ENCODE peak calls at places on chromosomes 5 and 9, in seven cellular contexts. One of them, this sample, is unnamed. For H3K27me3, the result is how much of the 10 kb centered on the place peaks cover.

GRCh38 chr5:90022002-90022710 is 387.4 kb downstream of the CETN3 start:
- DNase-seq in heart right ventricle: no peak
- DNase-seq in AG04450: no peak
- DNase-seq in stomach: no peak
- DNase-seq in CD8-positive, alpha-beta T cell: no peak
- DNase-seq in HepG2: no peak
- DNase-seq in neural progenitor cell: no peak
- DNase-seq in this sample: no peak

GRCh38 chr5:132754947-132755346 is 7.7 kb downstream of the CCNI2 start:
- DNase-seq in neural progenitor cell: peak
- DNase-seq in stomach: no peak
- DNase-seq in HepG2: peak
- DNase-seq in AG04450: peak
- DNase-seq in CD8-positive, alpha-beta T cell: no peak
- DNase-seq in heart right ventricle: no peak
- DNase-seq in this sample: no peak

GRCh38 chr5:111548992-111549649 is 36.8 kb upstream of the STARD4 start:
- DNase-seq in neural progenitor cell: no peak
- DNase-seq in AG04450: no peak
- DNase-seq in heart right ventricle: no peak
- DNase-seq in CD8-positive, alpha-beta T cell: no peak
- DNase-seq in HepG2: no peak
- DNase-seq in stomach: peak
- DNase-seq in this sample: no peak

GRCh38 chr9:93324191-93324834 is 127.2 kb upstream of the FAM120A start:
- DNase-seq in AG04450: no peak
- DNase-seq in CD8-positive, alpha-beta T cell: no peak
- DNase-seq in neural progenitor cell: no peak
- DNase-seq in stomach: no peak
- DNase-seq in heart right ventricle: no peak
- DNase-seq in HepG2: no peak
- DNase-seq in this sample: peak

GRCh38 chr5:142784405-142784955 is 14.3 kb downstream of the ARHGAP26 start:
- DNase-seq in stomach: no peak
- DNase-seq in neural progenitor cell: no peak
- DNase-seq in heart right ventricle: no peak
- DNase-seq in CD8-positive, alpha-beta T cell: no peak
- DNase-seq in AG04450: no peak
- DNase-seq in HepG2: no peak
- DNase-seq in this sample: no peak

GRCh38 chr9:21996438-21996837 is 1.8 kb downstream of the CDKN2B-AS1 start:
- DNase-seq in CD8-positive, alpha-beta T cell: no peak
- DNase-seq in heart right ventricle: no peak
- DNase-seq in HepG2: no peak
- DNase-seq in neural progenitor cell: peak
- DNase-seq in AG04450: no peak
- DNase-seq in stomach: no peak
- DNase-seq in this sample: no peak

GRCh38 chr9:116656977-116657376 is 30.1 kb upstream of the TRIM32 start:
- DNase-seq in HepG2: no peak
- DNase-seq in neural progenitor cell: no peak
- DNase-seq in heart right ventricle: no peak
- DNase-seq in CD8-positive, alpha-beta T cell: no peak
- DNase-seq in stomach: no peak
- DNase-seq in AG04450: no peak
- DNase-seq in this sample: no peak

GRCh38 chr9:124015091-124015660 is 3.6 kb downstream of the LHX2 start:
- DNase-seq in HepG2: no peak
- DNase-seq in AG04450: no peak
- DNase-seq in CD8-positive, alpha-beta T cell: no peak
- DNase-seq in stomach: no peak
- DNase-seq in heart right ventricle: no peak
- DNase-seq in neural progenitor cell: peak
- DNase-seq in this sample: peak

GRCh38 chr5:150444770-150445169 is 4.8 kb downstream of the RPS14 start:
- DNase-seq in CD8-positive, alpha-beta T cell: no peak
- DNase-seq in heart right ventricle: no peak
- DNase-seq in neural progenitor cell: no peak
- DNase-seq in AG04450: no peak
- DNase-seq in HepG2: no peak
- DNase-seq in stomach: no peak
- DNase-seq in this sample: no peak

GRCh38 chr5:59099270-59099994 is 516.6 kb downstream of the RAB3C start:
- DNase-seq in CD8-positive, alpha-beta T cell: peak
- DNase-seq in HepG2: peak
- DNase-seq in heart right ventricle: no peak
- DNase-seq in AG04450: peak
- DNase-seq in neural progenitor cell: no peak
- DNase-seq in stomach: no peak
- DNase-seq in this sample: no peak

GRCh38 chr5:89729623-89730390 is 679.7 kb downstream of the CETN3 start:
- DNase-seq in CD8-positive, alpha-beta T cell: no peak
- DNase-seq in heart right ventricle: no peak
- DNase-seq in AG04450: no peak
- DNase-seq in HepG2: no peak
- DNase-seq in stomach: no peak
- DNase-seq in neural progenitor cell: no peak
- DNase-seq in this sample: no peak

GRCh38 chr5:82414043-82414393 is 135.9 kb upstream of the RPS23 start:
- DNase-seq in HepG2: no peak
- DNase-seq in neural progenitor cell: no peak
- DNase-seq in CD8-positive, alpha-beta T cell: no peak
- DNase-seq in AG04450: no peak
- DNase-seq in heart right ventricle: no peak
- DNase-seq in stomach: no peak
- DNase-seq in this sample: no peak

GRCh38 chr5:56328753-56329560 is 95.8 kb upstream of the ANKRD55 start:
- DNase-seq in CD8-positive, alpha-beta T cell: no peak
- DNase-seq in AG04450: no peak
- DNase-seq in heart right ventricle: no peak
- DNase-seq in stomach: no peak
- DNase-seq in neural progenitor cell: no peak
- DNase-seq in HepG2: peak
- DNase-seq in this sample: no peak

GRCh38 chr5:169149317-169149716 is 151.6 kb downstream of the SLIT3 start:
- DNase-seq in CD8-positive, alpha-beta T cell: no peak
- DNase-seq in stomach: no peak
- DNase-seq in HepG2: peak
- DNase-seq in AG04450: no peak
- DNase-seq in heart right ventricle: no peak
- DNase-seq in neural progenitor cell: peak
- DNase-seq in this sample: no peak
- TF ChIP-seq CTCF in CD8-positive, alpha-beta T cell: no peak
- TF ChIP-seq CTCF in stomach: no peak
- TF ChIP-seq CTCF in HepG2: peak
- TF ChIP-seq CTCF in AG04450: peak
- TF ChIP-seq CTCF in heart right ventricle: no peak
- TF ChIP-seq CTCF in neural progenitor cell: peak
- TF ChIP-seq CTCF in this sample: no peak

DNA sequence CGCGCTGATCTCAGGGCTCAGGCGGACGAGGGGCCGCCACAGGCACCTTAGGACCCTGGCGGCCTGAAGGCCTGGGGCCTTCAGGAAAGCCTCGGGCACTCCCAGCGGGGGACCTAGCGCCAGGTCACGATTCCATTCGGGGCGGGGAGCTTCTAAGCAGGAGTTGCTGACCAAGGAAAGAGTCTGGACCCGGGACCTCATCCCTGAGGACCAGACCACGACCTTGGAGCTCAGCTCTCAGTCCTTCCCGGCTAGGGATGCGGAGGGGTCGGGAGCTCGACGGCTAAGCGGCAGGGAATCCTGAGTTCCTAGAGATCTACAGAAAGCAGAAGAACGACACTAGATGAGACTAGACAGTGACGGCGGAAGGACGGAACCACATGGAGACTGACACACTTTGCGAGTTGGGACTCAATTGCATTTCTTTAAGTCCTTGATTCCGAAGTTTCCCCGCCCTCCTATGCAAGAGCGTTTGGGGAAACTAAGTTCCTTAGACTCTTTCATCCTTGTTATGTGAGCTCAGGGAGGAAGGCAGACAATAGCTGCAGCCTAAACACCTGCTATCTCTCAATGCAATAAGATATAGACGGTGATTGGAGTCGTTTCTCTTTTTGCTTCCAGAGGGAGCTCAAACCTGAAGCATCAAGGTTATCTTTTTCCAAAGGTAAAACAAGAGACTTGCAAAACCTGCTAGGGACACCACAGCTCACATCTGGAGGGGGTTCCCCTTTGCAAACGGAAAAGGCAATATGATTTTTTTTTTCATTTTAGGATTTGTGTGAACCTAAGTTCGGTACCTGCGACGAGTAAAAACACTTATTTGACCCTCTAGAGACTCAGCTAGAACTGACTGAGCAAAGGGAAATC is 9.7 kb downstream of the NR2F1-AS1 start:
- DNase-seq in HepG2: no peak
- DNase-seq in stomach: no peak
- DNase-seq in heart right ventricle: no peak
- DNase-seq in CD8-positive, alpha-beta T cell: no peak
- DNase-seq in AG04450: no peak
- DNase-seq in neural progenitor cell: peak
- DNase-seq in this sample: no peak
- H3K27me3 ChIP-seq in HepG2: under half
- H3K27me3 ChIP-seq in stomach: under half
- H3K27me3 ChIP-seq in heart right ventricle: half or more
- H3K27me3 ChIP-seq in CD8-positive, alpha-beta T cell: under half
- H3K27me3 ChIP-seq in AG04450: under half
- H3K27me3 ChIP-seq in neural progenitor cell: half or more
- H3K27me3 ChIP-seq in this sample: under half

DNA sequence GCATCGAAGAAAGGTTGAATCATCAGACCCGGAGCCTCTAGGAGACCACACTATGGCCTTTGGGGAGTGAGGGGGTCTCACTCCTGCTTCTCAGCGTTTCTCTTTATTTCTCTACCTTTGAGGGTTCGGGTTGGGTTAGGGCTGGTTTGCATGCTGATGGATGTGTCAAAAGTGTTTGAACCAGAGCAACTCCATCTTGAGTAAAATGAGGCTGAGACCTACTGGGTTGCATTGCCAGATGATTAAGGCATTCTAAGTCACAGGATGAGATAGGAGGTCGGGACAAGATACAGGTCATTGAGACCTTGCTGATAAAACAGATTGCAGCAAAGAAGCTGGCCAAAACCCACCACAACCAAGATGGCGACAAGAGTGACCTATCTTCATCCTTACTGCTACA is 44.9 kb upstream of the TCF7 start:
- DNase-seq in AG04450: no peak
- DNase-seq in CD8-positive, alpha-beta T cell: no peak
- DNase-seq in HepG2: no peak
- DNase-seq in stomach: no peak
- DNase-seq in neural progenitor cell: no peak
- DNase-seq in heart right ventricle: no peak
- DNase-seq in this sample: no peak
- H3K4me3 ChIP-seq in AG04450: no peak
- H3K4me3 ChIP-seq in CD8-positive, alpha-beta T cell: no peak
- H3K4me3 ChIP-seq in HepG2: no peak
- H3K4me3 ChIP-seq in stomach: no peak
- H3K4me3 ChIP-seq in neural progenitor cell: no peak
- H3K4me3 ChIP-seq in heart right ventricle: no peak
- H3K4me3 ChIP-seq in this sample: no peak

GRCh38 chr9:84003246-84003645 is 22.6 kb downstream of the RMI1 start:
- DNase-seq in HepG2: no peak
- DNase-seq in heart right ventricle: no peak
- DNase-seq in neural progenitor cell: no peak
- DNase-seq in CD8-positive, alpha-beta T cell: no peak
- DNase-seq in AG04450: no peak
- DNase-seq in stomach: no peak
- DNase-seq in this sample: no peak

GRCh38 chr9:84002344-84002743 is 21.7 kb downstream of the RMI1 start:
- DNase-seq in HepG2: no peak
- DNase-seq in heart right ventricle: no peak
- DNase-seq in neural progenitor cell: no peak
- DNase-seq in AG04450: no peak
- DNase-seq in stomach: no peak
- DNase-seq in CD8-positive, alpha-beta T cell: no peak
- DNase-seq in this sample: no peak

DNA sequence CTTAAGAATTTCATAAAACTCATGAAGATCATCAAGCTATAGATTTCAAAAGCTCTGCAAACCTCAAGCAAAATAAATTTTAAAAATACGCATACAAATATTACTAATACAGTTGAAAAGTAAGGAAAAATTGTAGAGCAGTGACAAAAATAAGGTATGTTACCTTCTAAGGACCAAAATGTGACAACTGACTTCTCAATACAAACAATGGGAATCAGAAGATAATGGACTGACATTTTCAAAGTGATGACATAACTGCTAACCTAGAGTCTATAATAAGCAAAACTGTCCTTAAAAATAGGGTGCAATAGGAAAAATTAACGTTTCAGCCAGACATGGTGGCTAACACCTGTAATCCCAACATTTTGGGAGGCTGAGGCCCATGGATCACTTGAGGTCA is 27.1 kb downstream of the RMI1 start:
- DNase-seq in HepG2: no peak
- DNase-seq in heart right ventricle: no peak
- DNase-seq in neural progenitor cell: no peak
- DNase-seq in AG04450: no peak
- DNase-seq in CD8-positive, alpha-beta T cell: no peak
- DNase-seq in stomach: no peak
- DNase-seq in this sample: no peak
- TF ChIP-seq CTCF in HepG2: no peak
- TF ChIP-seq CTCF in heart right ventricle: no peak
- TF ChIP-seq CTCF in neural progenitor cell: no peak
- TF ChIP-seq CTCF in AG04450: no peak
- TF ChIP-seq CTCF in CD8-positive, alpha-beta T cell: no peak
- TF ChIP-seq CTCF in stomach: no peak
- TF ChIP-seq CTCF in this sample: no peak

DNA sequence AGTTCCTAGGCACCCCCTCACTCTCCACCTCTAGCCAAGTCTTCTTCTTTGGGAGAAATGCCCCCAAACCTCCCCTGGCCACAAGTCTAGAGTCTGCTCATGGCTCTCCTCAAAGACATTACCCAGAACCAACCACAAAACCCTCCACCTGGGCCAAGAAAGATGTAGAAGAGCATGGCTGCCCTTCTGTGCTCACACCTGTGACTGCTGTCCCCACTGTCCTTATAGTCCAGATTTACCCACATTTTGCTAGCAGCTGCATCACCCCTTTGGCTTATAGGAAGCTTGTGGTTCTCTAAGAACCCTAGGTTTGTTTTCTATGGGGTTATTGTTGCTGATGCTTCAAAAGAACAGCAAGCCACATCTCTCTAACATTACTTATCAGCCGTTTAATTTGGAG is 6.1 kb upstream of the GABBR2 start:
- DNase-seq in HepG2: no peak
- DNase-seq in CD8-positive, alpha-beta T cell: no peak
- DNase-seq in heart right ventricle: no peak
- DNase-seq in AG04450: no peak
- DNase-seq in stomach: no peak
- DNase-seq in neural progenitor cell: no peak
- DNase-seq in this sample: no peak
- H3K27me3 ChIP-seq in HepG2: under half
- H3K27me3 ChIP-seq in CD8-positive, alpha-beta T cell: under half
- H3K27me3 ChIP-seq in heart right ventricle: under half
- H3K27me3 ChIP-seq in AG04450: half or more
- H3K27me3 ChIP-seq in stomach: under half
- H3K27me3 ChIP-seq in neural progenitor cell: under half
- H3K27me3 ChIP-seq in this sample: under half

This sample was measured in pancreas.